ENCODE peak calls at places on chromosome 2, in four cellular contexts. E, W, P and M are unnamed samples.

GRCh38 chr2:25297738-25298137 is 44.0 kb downstream of the DNMT3A start:
- DNase-seq in P (no peak), E (no peak), W (peak), M (no peak)

GRCh38 chr2:47035615-47036488 is 119.3 kb downstream of the STPG4 start:
- DNase-seq in W (no peak), E (no peak), P (no peak), M (no peak)

GRCh38 chr2:240648155-240648649 is 22.9 kb downstream of the GPR35 start:
- DNase-seq in E (no peak), P (no peak), W (no peak), M (no peak)

GRCh38 chr2:232386740-232387450 is 8.3 kb downstream of the ALPP start:
- DNase-seq in W (peak), P (no peak), E (no peak), M (no peak)

GRCh38 chr2:171615071-171615470 is 72.2 kb upstream of the DYNC1I2 start:
- DNase-seq in P (no peak), W (no peak), E (no peak), M (no peak)

GRCh38 chr2:39584283-39584972 is 81.3 kb upstream of the TMEM178A start:
- DNase-seq in E (no peak), W (no peak), P (no peak), M (peak)

GRCh38 chr2:190119257-190119656 is 56.7 kb upstream of the MSTN start:
- DNase-seq in W (peak), E (no peak), P (no peak), M (no peak)

GRCh38 chr2:232389327-232389726 is 10.8 kb downstream of the ALPP start:
- DNase-seq in E (no peak), W (no peak), P (no peak), M (peak)

GRCh38 chr2:225428360-225428759 is 28.9 kb downstream of the NYAP2 start:
- DNase-seq in W (no peak), E (no peak), P (no peak), M (no peak)

GRCh38 chr2:156320491-156320896 is 12.0 kb downstream of the NR4A2 start:
- DNase-seq in E (no peak), W (peak), P (no peak), M (peak)

GRCh38 chr2:203623104-203623503 is 83.3 kb upstream of the CD28 start:
- DNase-seq in W (no peak), E (no peak), P (no peak), M (peak)

GRCh38 chr2:165239826-165240618 is 808 bp downstream of the SCN2A start:
- DNase-seq in P (no peak), W (no peak), E (no peak), M (no peak)

GRCh38 chr2:136134126-136134525 is 16.2 kb upstream of the CXCR4 start:
- DNase-seq in E (no peak), W (no peak), P (no peak), M (no peak)

GRCh38 chr2:96325038-96325883 is at the start of gene ITPRIPL1:
- DNase-seq in P (no peak), W (peak), E (no peak), M (no peak)

GRCh38 chr2:200797242-200797770 is 14.4 kb upstream of the BZW1 start:
- DNase-seq in W (no peak), P (no peak), E (peak), M (peak)

GRCh38 chr2:96233880-96234316 is 25.3 kb upstream of the STARD7 start:
- DNase-seq in E (no peak), W (no peak), P (no peak), M (no peak)

GRCh38 chr2:1540481-1540880 is 127.2 kb downstream of the TPO start:
- DNase-seq in P (no peak), E (no peak), W (peak), M (no peak)

GRCh38 chr2:35462226-35462983 is 893.2 kb upstream of the CRIM1 start:
- DNase-seq in P (no peak), W (no peak), E (no peak), M (peak)

GRCh38 chr2:111618577-111618930 is 265.4 kb downstream of the ANAPC1 start:
- DNase-seq in P (no peak), W (no peak), E (no peak), M (peak)

GRCh38 chr2:16629044-16629443 is 36.6 kb downstream of the CYRIA start:
- DNase-seq in E (no peak), W (no peak), P (no peak), M (no peak)

GRCh38 chr2:121185571-121186074 is 99.4 kb downstream of the TFCP2L1 start:
- DNase-seq in P (no peak), E (no peak), W (no peak), M (no peak)

GRCh38 chr2:56757884-56758545 is 574.2 kb downstream of the CCDC85A start:
- DNase-seq in E (no peak), P (no peak), W (no peak), M (no peak)

GRCh38 chr2:130846686-130847375 is 10.1 kb downstream of the ARHGEF4 start:
- DNase-seq in P (no peak), W (no peak), E (no peak), M (peak)

GRCh38 chr2:128381001-128381938 is 62.6 kb upstream of the HS6ST1 start:
- DNase-seq in E (no peak), W (peak), P (peak), M (no peak)

GRCh38 chr2:125858366-125858765 is 797.6 kb upstream of the GYPC start:
- DNase-seq in W (no peak), P (no peak), E (no peak), M (no peak)

GRCh38 chr2:163157891-163158511 is 319.4 kb upstream of the KCNH7 start:
- DNase-seq in W (no peak), P (no peak), E (no peak), M (peak)